ENCODE peak calls at places on chromosomes 7 and 10, in ten cellular contexts. A is pancreas, H is DND-41, O is AG04450, Y is transverse colon, Z is mesendoderm, U is foreskin keratinocyte, R is colonic mucosa, I is Karpas-422, K is psoas muscle. W is an unnamed sample.

GRCh38 chr10:14450041-14450491 is 119.3 kb upstream of the FRMD4A start:
- DNase-seq in A (peak; percentile 28), K (peak; percentile 17), O (no peak), U (peak; percentile 22), Z (no peak), H (no peak), I (no peak), R (no peak), Y (no peak), W (no peak)

GRCh38 chr7:129778770-129779601 is 167.5 kb downstream of the NRF1 start:
- DNase-seq in K (no peak), I (no peak), U (peak; percentile 11), A (peak; percentile 29), Y (no peak), R (peak; percentile 23), Z (no peak), H (no peak), O (no peak), W (no peak)

GRCh38 chr7:1829111-1829510 is 159.0 kb downstream of the ELFN1 start:
- DNase-seq in U (no peak), H (no peak), A (no peak), K (no peak), O (no peak), Z (no peak), R (no peak), I (no peak), Y (no peak), W (no peak)

GRCh38 chr7:24637021-24637420 is 63.8 kb downstream of the PALS2 start:
- DNase-seq in K (no peak), R (no peak), O (no peak), Z (no peak), H (no peak), A (no peak), U (no peak), I (no peak), Y (no peak), W (no peak)

GRCh38 chr7:45366432-45366831 is 207.7 kb upstream of the ADCY1 start:
- DNase-seq in K (no peak), R (no peak), I (no peak), Z (no peak), O (no peak), U (no peak), A (no peak), H (no peak), Y (no peak), W (no peak)

GRCh38 chr10:3222068-3222467 is 49.5 kb upstream of the PITRM1 start:
- DNase-seq in Y (no peak), K (no peak), R (no peak), H (peak; percentile 20), Z (peak; percentile 74), O (no peak), I (peak; percentile 62), A (no peak), U (no peak), W (no peak)

GRCh38 chr7:32089256-32089655 is 19.0 kb upstream of the PDE1C start:
- DNase-seq in K (no peak), R (no peak), Z (no peak), Y (no peak), A (no peak), I (no peak), O (no peak), U (no peak), H (no peak), W (no peak)

GRCh38 chr10:10330481-10330880 is 687.2 kb upstream of the CELF2 start:
- DNase-seq in Y (no peak), I (no peak), U (no peak), R (no peak), A (no peak), K (no peak), H (no peak), Z (no peak), O (no peak), W (no peak)

GRCh38 chr7:27442446-27442845 is 199.8 kb downstream of the EVX1 start:
- DNase-seq in O (no peak), A (no peak), I (no peak), H (no peak), K (no peak), Z (no peak), U (peak; percentile 80), R (no peak), Y (no peak), W (no peak)

GRCh38 chr10:77836299-77836820 is 90.2 kb downstream of the DLG5 start:
- DNase-seq in I (peak; percentile 86), O (no peak), R (peak; percentile 47), Z (no peak), H (peak; percentile 90), U (no peak), A (no peak), Y (peak; percentile 68), K (peak; percentile 58), W (no peak)

GRCh38 chr10:132270256-132270655 is 37.5 kb downstream of the STK32C start:
- DNase-seq in A (no peak), O (no peak), Y (no peak), H (no peak), R (no peak), U (no peak), K (peak; percentile 6), Z (no peak), I (no peak), W (no peak)

GRCh38 chr10:16967000-16967865 is 150.0 kb upstream of the RSU1 start:
- DNase-seq in Z (no peak), K (no peak), Y (no peak), H (no peak), I (no peak), O (peak; percentile 88), U (no peak), R (no peak), A (no peak), W (no peak)

GRCh38 chr10:78774999-78775711 is 293.6 kb upstream of the ZMIZ1 start:
- DNase-seq in I (no peak), Z (no peak), U (no peak), A (peak; percentile 82), Y (no peak), K (no peak), H (no peak), R (no peak), O (peak; percentile 23), W (no peak)

GRCh38 chr7:155796381-155797261 is 15.6 kb downstream of the SHH start:
- DNase-seq in I (peak; percentile 75), Z (peak; percentile 40), U (no peak), A (peak; percentile 35), Y (peak; percentile 73), K (peak; percentile 60), R (peak; percentile 63), O (no peak), H (peak; percentile 59), W (no peak)

GRCh38 chr10:28668363-28669226 is 8.7 kb upstream of the BAMBI start:
- DNase-seq in R (peak; percentile 56), Z (peak; percentile 93), A (no peak), K (peak; percentile 51), O (no peak), I (no peak), H (no peak), Y (peak; percentile 55), U (peak; percentile 38), W (no peak)

GRCh38 chr7:28920424-28920823 is 37.7 kb downstream of the TRIL start:
- DNase-seq in R (no peak), I (no peak), K (no peak), H (no peak), O (no peak), U (peak; percentile 31), Z (no peak), Y (no peak), A (no peak), W (no peak)

DNA sequence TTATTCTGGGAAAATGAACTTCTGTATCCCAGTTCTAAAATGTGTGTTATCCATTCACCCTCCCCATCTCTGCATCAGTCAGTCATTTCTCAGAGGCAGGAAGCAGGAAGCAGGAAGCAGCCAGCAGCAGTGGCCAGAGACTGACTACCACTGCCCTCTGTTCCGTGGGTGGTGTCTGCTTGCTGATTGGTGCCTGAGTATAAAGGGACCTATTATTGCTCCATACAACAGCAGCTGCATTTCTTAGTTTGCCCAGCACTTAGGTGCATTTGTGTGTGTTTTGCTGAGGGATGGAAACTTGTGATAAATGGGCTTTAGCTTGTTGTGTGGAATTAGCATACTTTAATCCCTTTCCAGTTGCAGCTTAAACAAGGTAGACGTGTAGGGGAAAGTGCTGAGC is 582.2 kb downstream of the SORCS1 start:
- DNase-seq in U (no peak), Z (peak; percentile 23), Y (no peak), A (no peak), R (no peak), I (no peak), K (no peak), O (no peak), H (no peak), W (no peak)
- H3K27ac ChIP-seq in U (no peak overlapping the region), Z (no peak overlapping the region), Y (no peak overlapping the region), A (no peak overlapping the region), R (no peak overlapping the region), I (no peak overlapping the region), K (no peak overlapping the region), O (no peak overlapping the region), H (no peak overlapping the region), W (no peak overlapping the region)

DNA sequence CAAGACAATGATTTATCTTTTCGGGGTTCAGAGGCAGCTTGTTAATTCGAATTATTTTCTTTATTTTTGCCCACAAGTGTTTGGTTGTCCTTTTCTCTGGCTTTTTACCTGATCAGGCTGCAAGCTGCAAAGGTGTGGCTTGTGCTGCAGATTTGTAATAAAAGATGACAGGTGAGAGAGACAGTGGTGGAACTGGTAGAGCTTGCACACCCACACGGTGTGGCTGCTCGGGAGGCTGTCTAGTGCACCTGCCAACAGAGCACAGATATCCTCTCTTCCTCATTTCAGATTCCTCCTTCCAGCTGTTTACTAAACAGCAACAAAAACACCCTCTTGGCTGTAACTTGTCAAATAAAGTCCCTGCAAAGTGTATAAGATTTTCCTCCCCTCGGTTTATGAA is 9.2 kb downstream of the GJD4 start:
- DNase-seq in I (no peak), R (no peak), K (no peak), O (no peak), H (no peak), A (no peak), Y (no peak), U (no peak), Z (no peak), W (no peak)
- H3K27me3 ChIP-seq in I (no peaks in the 10 kb centered on the region), R (no peaks in the 10 kb centered on the region), K (peaks cover 20% of the 10 kb centered on the region), O (peaks cover 10% of the 10 kb centered on the region), H (peaks cover 15% of the 10 kb centered on the region), A (no peaks in the 10 kb centered on the region), Y (peaks cover 7% of the 10 kb centered on the region), U (peaks cover 21% of the 10 kb centered on the region), Z (no peaks in the 10 kb centered on the region), W (no peaks in the 10 kb centered on the region)

DNA sequence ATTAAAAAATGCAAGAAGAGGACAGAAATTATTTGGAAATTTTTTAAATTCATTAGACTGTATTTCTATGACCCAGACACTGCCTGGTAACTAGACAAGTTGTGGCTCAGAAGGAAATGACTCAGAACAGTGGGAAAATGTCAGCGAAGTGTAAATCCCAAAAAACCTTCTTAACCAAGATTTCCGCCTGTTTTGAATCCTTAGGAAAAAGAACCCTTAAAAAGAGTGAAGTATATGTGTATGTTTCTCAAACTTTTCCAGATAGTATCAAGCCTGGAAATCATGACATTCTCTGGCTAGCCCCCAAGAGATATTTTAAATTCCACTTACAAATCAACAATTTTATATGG is 42.7 kb upstream of the PLXNA4 start:
- DNase-seq in K (no peak), Z (no peak), O (no peak), U (no peak), I (no peak), A (no peak), R (no peak), H (no peak), Y (no peak), W (no peak)
- H3K27ac ChIP-seq in K (no peak overlapping the region), Z (no peak overlapping the region), O (no peak overlapping the region), U (no peak overlapping the region), I (no peak overlapping the region), A (no peak overlapping the region), R (no peak overlapping the region), H (no peak overlapping the region), Y (no peak overlapping the region), W (no peak overlapping the region)

GRCh38 chr10:112356686-112357085 is 17.2 kb upstream of the ACSL5 start:
- DNase-seq in K (no peak), A (no peak), U (no peak), O (no peak), H (no peak), Z (no peak), Y (no peak), I (no peak), R (no peak), W (no peak)
- H3K27me3 ChIP-seq in K (no peaks in the 10 kb centered on the region), A (no peaks in the 10 kb centered on the region), U (no peaks in the 10 kb centered on the region), O (no peaks in the 10 kb centered on the region), H (peaks cover 16% of the 10 kb centered on the region), Z (no peaks in the 10 kb centered on the region), Y (no peaks in the 10 kb centered on the region), I (no peaks in the 10 kb centered on the region), R (no peaks in the 10 kb centered on the region), W (no peaks in the 10 kb centered on the region)

W was measured in vagina.